ENCODE peak calls at places on chromosomes 1 and 21, in seven cellular contexts. One of them, this sample, is unnamed.

GRCh38 chr1:63772201-63772600 is 1.6 kb upstream of the ROR1 start:
- DNase-seq in H54: no peak
- DNase-seq in transverse colon: no peak
- DNase-seq in A549: no peak
- DNase-seq in heart left ventricle: no peak
- DNase-seq in uterus: no peak
- DNase-seq in HCT116: no peak
- DNase-seq in this sample: no peak

GRCh38 chr1:84698718-84699117 is 8.5 kb upstream of the SSX2IP start:
- DNase-seq in H54: peak; percentile 45
- DNase-seq in transverse colon: no peak
- DNase-seq in A549: peak; percentile 16
- DNase-seq in heart left ventricle: no peak
- DNase-seq in uterus: no peak
- DNase-seq in HCT116: peak; percentile 36
- DNase-seq in this sample: no peak

GRCh38 chr1:230385173-230385480 is 41.0 kb downstream of the PGBD5 start:
- DNase-seq in H54: no peak
- DNase-seq in transverse colon: no peak
- DNase-seq in A549: no peak
- DNase-seq in heart left ventricle: no peak
- DNase-seq in uterus: no peak
- DNase-seq in HCT116: no peak
- DNase-seq in this sample: no peak

GRCh38 chr1:26351591-26352337 is 2.2 kb downstream of the CRYBG2 start:
- DNase-seq in H54: peak; percentile 45
- DNase-seq in transverse colon: peak; percentile 35
- DNase-seq in A549: peak; percentile 16
- DNase-seq in heart left ventricle: no peak
- DNase-seq in uterus: no peak
- DNase-seq in HCT116: peak; percentile 41
- DNase-seq in this sample: no peak

GRCh38 chr1:67674260-67675011 is 10.6 kb upstream of the GADD45A start:
- DNase-seq in H54: no peak
- DNase-seq in transverse colon: peak; percentile 24
- DNase-seq in A549: no peak
- DNase-seq in heart left ventricle: no peak
- DNase-seq in uterus: peak; percentile 38
- DNase-seq in HCT116: no peak
- DNase-seq in this sample: peak; percentile 53

GRCh38 chr1:67138813-67139539 is 4.2 kb upstream of the C1orf141 start:
- DNase-seq in H54: no peak
- DNase-seq in transverse colon: peak; percentile 58
- DNase-seq in A549: no peak
- DNase-seq in heart left ventricle: no peak
- DNase-seq in uterus: no peak
- DNase-seq in HCT116: no peak
- DNase-seq in this sample: no peak

GRCh38 chr1:228066416-228066815 is 16.1 kb upstream of the ARF1 start:
- DNase-seq in H54: no peak
- DNase-seq in transverse colon: no peak
- DNase-seq in A549: no peak
- DNase-seq in heart left ventricle: no peak
- DNase-seq in uterus: no peak
- DNase-seq in HCT116: no peak
- DNase-seq in this sample: no peak

GRCh38 chr1:224795591-224795990 is 133.9 kb upstream of the DNAH14 start:
- DNase-seq in H54: no peak
- DNase-seq in transverse colon: no peak
- DNase-seq in A549: no peak
- DNase-seq in heart left ventricle: no peak
- DNase-seq in uterus: no peak
- DNase-seq in HCT116: no peak
- DNase-seq in this sample: no peak

GRCh38 chr1:186708578-186709203 is 28.5 kb upstream of the PTGS2 start:
- DNase-seq in H54: no peak
- DNase-seq in transverse colon: no peak
- DNase-seq in A549: no peak
- DNase-seq in heart left ventricle: no peak
- DNase-seq in uterus: no peak
- DNase-seq in HCT116: no peak
- DNase-seq in this sample: no peak

GRCh38 chr1:59100975-59101374 is 195.9 kb upstream of the FGGY start:
- DNase-seq in H54: no peak
- DNase-seq in transverse colon: no peak
- DNase-seq in A549: no peak
- DNase-seq in heart left ventricle: no peak
- DNase-seq in uterus: no peak
- DNase-seq in HCT116: no peak
- DNase-seq in this sample: no peak

GRCh38 chr1:235304549-235305451 is 23.2 kb downstream of the ARID4B start:
- DNase-seq in H54: no peak
- DNase-seq in transverse colon: no peak
- DNase-seq in A549: no peak
- DNase-seq in heart left ventricle: no peak
- DNase-seq in uterus: no peak
- DNase-seq in HCT116: no peak
- DNase-seq in this sample: no peak

GRCh38 chr1:177898377-177898648 is 71.5 kb downstream of the SEC16B start:
- DNase-seq in H54: no peak
- DNase-seq in transverse colon: no peak
- DNase-seq in A549: no peak
- DNase-seq in heart left ventricle: no peak
- DNase-seq in uterus: no peak
- DNase-seq in HCT116: no peak
- DNase-seq in this sample: no peak

GRCh38 chr1:102097451-102097850 is 100.7 kb upstream of the OLFM3 start:
- DNase-seq in H54: no peak
- DNase-seq in transverse colon: peak; percentile 44
- DNase-seq in A549: no peak
- DNase-seq in heart left ventricle: no peak
- DNase-seq in uterus: no peak
- DNase-seq in HCT116: no peak
- DNase-seq in this sample: no peak

GRCh38 chr1:182301026-182301436 is 90.6 kb downstream of the GLUL start:
- DNase-seq in H54: no peak
- DNase-seq in transverse colon: no peak
- DNase-seq in A549: no peak
- DNase-seq in heart left ventricle: no peak
- DNase-seq in uterus: no peak
- DNase-seq in HCT116: no peak
- DNase-seq in this sample: no peak

GRCh38 chr1:166544036-166544435 is 295.2 kb upstream of the POGK start:
- DNase-seq in H54: no peak
- DNase-seq in transverse colon: no peak
- DNase-seq in A549: no peak
- DNase-seq in heart left ventricle: no peak
- DNase-seq in uterus: no peak
- DNase-seq in HCT116: no peak
- DNase-seq in this sample: no peak

GRCh38 chr21:34029724-34030528 is 43.5 kb upstream of the MRPS6 start:
- DNase-seq in H54: peak; percentile 66
- DNase-seq in transverse colon: peak; percentile 36
- DNase-seq in A549: peak; percentile 53
- DNase-seq in heart left ventricle: no peak
- DNase-seq in uterus: peak; percentile 49
- DNase-seq in HCT116: peak; percentile 84
- DNase-seq in this sample: peak; percentile 71

GRCh38 chr1:39110325-39110851 is 84.2 kb downstream of the NDUFS5 start:
- DNase-seq in H54: peak; percentile 32
- DNase-seq in transverse colon: no peak
- DNase-seq in A549: no peak
- DNase-seq in heart left ventricle: no peak
- DNase-seq in uterus: no peak
- DNase-seq in HCT116: no peak
- DNase-seq in this sample: no peak

DNA sequence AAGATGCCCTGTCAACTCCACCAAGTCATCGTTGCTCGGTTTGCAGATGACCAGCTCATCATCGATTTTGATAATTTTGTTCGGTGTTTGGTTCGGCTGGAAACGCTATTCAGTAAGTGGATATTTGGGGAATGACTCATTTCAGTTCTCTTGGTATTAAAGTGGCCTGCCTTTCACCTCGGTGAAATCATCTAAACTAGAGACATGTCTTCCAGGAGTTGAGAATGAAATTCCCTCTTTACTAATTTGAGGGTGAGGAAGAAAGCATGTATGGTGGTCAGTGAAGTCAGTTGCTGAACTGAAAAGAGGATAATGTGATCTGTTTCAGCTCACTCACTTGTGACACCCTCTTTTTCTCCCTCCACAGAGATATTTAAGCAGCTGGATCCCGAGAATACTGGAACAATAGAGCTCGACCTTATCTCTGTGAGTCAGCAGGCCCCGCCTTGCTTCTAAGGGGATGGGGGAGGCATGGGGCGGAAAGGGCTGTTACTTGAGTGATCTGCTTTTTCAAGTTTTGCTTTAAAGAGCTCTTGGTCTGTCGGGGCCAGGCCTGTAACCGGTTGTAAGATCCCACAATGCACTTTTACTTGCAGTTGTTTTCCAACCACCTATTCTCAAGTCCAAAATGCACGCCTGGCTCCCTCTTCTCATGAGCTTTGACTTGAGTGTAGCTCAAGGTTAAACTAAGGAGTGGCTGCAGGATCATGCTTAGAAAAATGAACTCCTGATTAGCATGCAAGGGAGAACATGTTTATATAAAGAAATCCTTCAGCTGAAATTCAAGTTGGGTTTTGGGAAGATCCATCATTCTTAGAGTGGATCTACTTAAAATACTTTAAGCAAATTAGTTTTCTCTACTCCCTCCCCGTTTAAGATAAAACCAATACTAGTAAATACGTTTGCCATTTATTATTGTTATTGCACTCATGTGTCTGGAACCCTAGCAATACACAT is 59.8 kb downstream of the CAPN2 start:
- DNase-seq in H54: peak; percentile 49
- DNase-seq in transverse colon: no peak
- DNase-seq in A549: peak; percentile 58
- DNase-seq in heart left ventricle: no peak
- DNase-seq in uterus: peak; percentile 64
- DNase-seq in HCT116: peak; percentile 80
- DNase-seq in this sample: peak; percentile 85
- TF ChIP-seq POLR2A in H54: no peak
- TF ChIP-seq POLR2A in transverse colon: no peak
- TF ChIP-seq POLR2A in A549: no peak
- TF ChIP-seq POLR2A in heart left ventricle: no peak
- TF ChIP-seq POLR2A in uterus: no peak
- TF ChIP-seq POLR2A in HCT116: no peak
- TF ChIP-seq POLR2A in this sample: peak; percentile 53

DNA sequence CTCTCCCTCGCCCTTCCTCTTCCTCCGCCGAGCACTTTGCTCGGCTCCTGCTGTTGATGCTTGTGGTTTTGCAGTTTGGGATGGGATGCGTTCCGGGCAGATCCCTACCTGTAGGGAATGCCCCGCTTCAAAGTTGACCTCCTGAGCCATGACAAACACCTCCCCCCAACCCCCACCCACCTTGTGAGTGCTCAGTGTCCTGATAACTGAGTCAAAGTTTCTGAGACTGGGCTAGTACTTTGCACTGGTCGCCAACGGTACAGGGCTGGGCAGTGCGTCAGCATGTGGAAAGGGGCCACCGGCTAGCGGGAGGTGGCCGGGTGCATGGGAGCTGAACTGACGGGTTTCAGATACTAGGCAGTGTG is 771 bp downstream of the RABGAP1L start:
- DNase-seq in H54: peak; percentile 55
- DNase-seq in transverse colon: peak; percentile 80
- DNase-seq in A549: peak; percentile 37
- DNase-seq in heart left ventricle: peak; percentile 73
- DNase-seq in uterus: peak; percentile 49
- DNase-seq in HCT116: no peak
- DNase-seq in this sample: peak; percentile 45
- TF ChIP-seq POLR2A in H54: no peak
- TF ChIP-seq POLR2A in transverse colon: no peak
- TF ChIP-seq POLR2A in A549: no peak
- TF ChIP-seq POLR2A in heart left ventricle: no peak
- TF ChIP-seq POLR2A in uterus: no peak
- TF ChIP-seq POLR2A in HCT116: no peak
- TF ChIP-seq POLR2A in this sample: peak; percentile 50

DNA sequence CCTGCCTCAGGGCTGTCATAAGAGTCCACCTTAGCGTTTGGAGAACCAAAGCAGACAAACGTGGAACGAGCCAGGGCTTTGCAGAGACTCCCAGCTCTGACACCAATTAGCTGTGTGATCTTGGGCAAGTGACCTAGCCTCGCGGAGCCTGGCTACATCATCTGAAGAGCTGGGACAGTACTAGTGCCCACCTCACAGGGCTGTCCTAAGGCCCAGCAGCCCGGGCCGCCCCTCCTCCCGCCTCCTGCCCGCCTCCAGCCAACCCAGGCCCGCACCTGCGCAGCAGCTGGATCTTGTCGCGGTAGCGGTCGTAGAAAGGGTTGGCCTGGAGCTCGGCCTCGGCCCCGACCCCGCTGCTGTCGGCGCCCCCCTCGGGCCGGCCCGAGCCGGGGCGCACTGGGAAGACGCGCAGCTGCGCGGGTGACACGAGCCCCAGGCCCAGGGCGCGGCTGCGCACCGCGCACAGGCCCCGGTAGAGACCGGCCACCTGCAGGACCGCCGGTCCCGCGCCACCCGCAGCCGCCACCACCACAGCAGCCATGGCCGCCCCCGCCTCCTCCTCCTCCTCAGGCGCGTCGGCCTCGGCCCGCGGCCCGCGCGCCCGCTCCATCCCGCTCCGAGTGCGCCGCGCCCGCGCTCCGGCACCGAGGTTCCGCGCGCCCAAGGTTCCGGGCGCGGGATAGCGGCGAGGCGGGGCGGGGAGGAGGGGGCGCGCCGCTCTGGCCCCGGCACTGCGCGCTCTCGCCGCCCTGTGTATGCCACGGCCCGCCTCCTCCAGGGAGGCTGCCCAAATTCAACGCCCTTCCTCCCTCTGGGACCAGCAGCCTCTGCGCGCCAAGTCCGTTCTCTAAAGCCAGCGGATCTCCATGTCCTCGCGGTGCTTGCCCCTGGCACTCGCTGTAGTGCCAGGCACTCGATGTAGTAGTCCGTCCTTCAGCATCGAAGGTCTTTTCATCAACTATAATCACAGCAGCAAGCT is at the start of gene ATPAF1:
- DNase-seq in H54: peak; percentile 53
- DNase-seq in transverse colon: peak; percentile 73
- DNase-seq in A549: peak; percentile 77
- DNase-seq in heart left ventricle: peak; percentile 86
- DNase-seq in uterus: peak; percentile 61
- DNase-seq in HCT116: peak; percentile 48
- DNase-seq in this sample: peak; percentile 70
- TF ChIP-seq POLR2A in H54: peak; percentile 58
- TF ChIP-seq POLR2A in transverse colon: no peak
- TF ChIP-seq POLR2A in A549: peak; percentile 40
- TF ChIP-seq POLR2A in heart left ventricle: peak; percentile 42
- TF ChIP-seq POLR2A in uterus: no peak
- TF ChIP-seq POLR2A in HCT116: no peak
- TF ChIP-seq POLR2A in this sample: peak; percentile 44

DNA sequence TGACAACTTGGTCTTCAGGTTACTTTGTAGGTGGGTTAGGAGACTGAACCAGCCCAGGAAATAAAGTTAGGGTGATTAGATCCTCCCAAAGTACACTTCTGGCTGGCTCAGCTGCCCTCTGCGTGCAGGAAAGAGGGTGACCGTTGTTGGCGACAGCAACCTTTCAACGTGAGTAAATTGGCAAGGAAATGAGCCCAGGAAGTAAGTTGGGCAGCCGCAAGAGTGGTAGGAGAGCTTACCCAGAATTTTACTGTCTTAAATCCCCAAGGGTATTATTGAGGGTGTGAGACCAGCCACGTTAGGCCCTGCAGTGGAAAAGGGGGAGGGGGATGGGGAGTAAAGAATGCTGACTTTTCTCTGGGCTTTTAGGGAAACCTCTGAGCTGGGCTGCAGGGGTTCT is 1.6 kb downstream of the TENT5C start:
- DNase-seq in H54: no peak
- DNase-seq in transverse colon: peak; percentile 71
- DNase-seq in A549: no peak
- DNase-seq in heart left ventricle: no peak
- DNase-seq in uterus: peak; percentile 17
- DNase-seq in HCT116: no peak
- DNase-seq in this sample: peak; percentile 44
- TF ChIP-seq POLR2A in H54: no peak
- TF ChIP-seq POLR2A in transverse colon: no peak
- TF ChIP-seq POLR2A in A549: no peak
- TF ChIP-seq POLR2A in heart left ventricle: no peak
- TF ChIP-seq POLR2A in uterus: no peak
- TF ChIP-seq POLR2A in HCT116: no peak
- TF ChIP-seq POLR2A in this sample: peak; percentile 28